ENCODE peak calls at places on chromosomes 2 and 18, in eight cellular contexts. One of them, this sample, is unnamed.

GRCh38 chr18:49764032-49764431 is 49.3 kb downstream of the ACAA2 start:
- DNase-seq in MM.1S: no peak
- DNase-seq in IMR-90: peak
- DNase-seq in WTC11: no peak
- DNase-seq in AG09309: no peak
- DNase-seq in right atrium auricular region: no peak
- DNase-seq in GM12865: no peak
- DNase-seq in PC-9: no peak
- DNase-seq in this sample: no peak

GRCh38 chr2:23327897-23328296 is 57.1 kb upstream of the KLHL29 start:
- DNase-seq in IMR-90: no peak
- DNase-seq in MM.1S: no peak
- DNase-seq in PC-9: no peak
- DNase-seq in AG09309: no peak
- DNase-seq in GM12865: no peak
- DNase-seq in WTC11: no peak
- DNase-seq in right atrium auricular region: no peak
- DNase-seq in this sample: no peak

GRCh38 chr2:58289029-58289428 is 47.9 kb upstream of the FANCL start:
- DNase-seq in WTC11: no peak
- DNase-seq in right atrium auricular region: no peak
- DNase-seq in IMR-90: peak
- DNase-seq in GM12865: no peak
- DNase-seq in AG09309: no peak
- DNase-seq in PC-9: no peak
- DNase-seq in MM.1S: no peak
- DNase-seq in this sample: no peak

GRCh38 chr2:27356056-27356381 is 545 bp downstream of the GTF3C2 start:
- DNase-seq in AG09309: no peak
- DNase-seq in MM.1S: no peak
- DNase-seq in right atrium auricular region: peak
- DNase-seq in GM12865: no peak
- DNase-seq in IMR-90: peak
- DNase-seq in WTC11: peak
- DNase-seq in PC-9: peak
- DNase-seq in this sample: no peak

GRCh38 chr2:69242651-69243051 is 144.4 kb downstream of the GFPT1 start:
- DNase-seq in GM12865: no peak
- DNase-seq in AG09309: peak
- DNase-seq in MM.1S: no peak
- DNase-seq in right atrium auricular region: no peak
- DNase-seq in WTC11: no peak
- DNase-seq in IMR-90: peak
- DNase-seq in PC-9: no peak
- DNase-seq in this sample: no peak

GRCh38 chr2:231900486-231900942 is 25.7 kb downstream of the NPPC start:
- DNase-seq in right atrium auricular region: peak
- DNase-seq in GM12865: peak
- DNase-seq in MM.1S: peak
- DNase-seq in IMR-90: peak
- DNase-seq in AG09309: no peak
- DNase-seq in WTC11: peak
- DNase-seq in PC-9: peak
- DNase-seq in this sample: peak

GRCh38 chr2:55165567-55165966 is 66.5 kb downstream of the CLHC1 start:
- DNase-seq in WTC11: no peak
- DNase-seq in IMR-90: peak
- DNase-seq in MM.1S: no peak
- DNase-seq in PC-9: peak
- DNase-seq in GM12865: no peak
- DNase-seq in AG09309: no peak
- DNase-seq in right atrium auricular region: no peak
- DNase-seq in this sample: no peak

GRCh38 chr2:100252811-100253698 is 69.2 kb downstream of the LONRF2 start:
- DNase-seq in IMR-90: no peak
- DNase-seq in PC-9: no peak
- DNase-seq in right atrium auricular region: no peak
- DNase-seq in MM.1S: no peak
- DNase-seq in WTC11: no peak
- DNase-seq in AG09309: no peak
- DNase-seq in GM12865: no peak
- DNase-seq in this sample: no peak

GRCh38 chr2:10534514-10535250 is 86.6 kb upstream of the ODC1 start:
- DNase-seq in PC-9: peak
- DNase-seq in AG09309: no peak
- DNase-seq in GM12865: no peak
- DNase-seq in IMR-90: peak
- DNase-seq in right atrium auricular region: no peak
- DNase-seq in WTC11: no peak
- DNase-seq in MM.1S: no peak
- DNase-seq in this sample: no peak

GRCh38 chr2:68272246-68272987 is 20.1 kb upstream of the PPP3R1 start:
- DNase-seq in MM.1S: no peak
- DNase-seq in right atrium auricular region: no peak
- DNase-seq in WTC11: no peak
- DNase-seq in GM12865: no peak
- DNase-seq in PC-9: no peak
- DNase-seq in AG09309: no peak
- DNase-seq in IMR-90: no peak
- DNase-seq in this sample: no peak

GRCh38 chr2:226799976-226800940 is 638 bp upstream of the IRS1 start:
- DNase-seq in PC-9: no peak
- DNase-seq in right atrium auricular region: peak
- DNase-seq in GM12865: no peak
- DNase-seq in IMR-90: peak
- DNase-seq in MM.1S: peak
- DNase-seq in WTC11: no peak
- DNase-seq in AG09309: no peak
- DNase-seq in this sample: no peak

GRCh38 chr2:119266091-119266589 is 42.5 kb downstream of the STEAP3 start:
- DNase-seq in MM.1S: no peak
- DNase-seq in AG09309: no peak
- DNase-seq in right atrium auricular region: no peak
- DNase-seq in IMR-90: no peak
- DNase-seq in PC-9: no peak
- DNase-seq in WTC11: no peak
- DNase-seq in GM12865: no peak
- DNase-seq in this sample: no peak

GRCh38 chr18:46718501-46719341 is 38.1 kb downstream of the ST8SIA5 start:
- DNase-seq in GM12865: no peak
- DNase-seq in WTC11: no peak
- DNase-seq in AG09309: peak
- DNase-seq in IMR-90: peak
- DNase-seq in right atrium auricular region: no peak
- DNase-seq in MM.1S: no peak
- DNase-seq in PC-9: no peak
- DNase-seq in this sample: no peak

GRCh38 chr2:197198890-197199289 is 111.7 kb downstream of the ANKRD44 start:
- DNase-seq in GM12865: peak
- DNase-seq in IMR-90: no peak
- DNase-seq in PC-9: no peak
- DNase-seq in MM.1S: peak
- DNase-seq in AG09309: no peak
- DNase-seq in right atrium auricular region: peak
- DNase-seq in WTC11: no peak
- DNase-seq in this sample: peak

GRCh38 chr18:6366776-6367175 is 47.9 kb downstream of the L3MBTL4 start:
- DNase-seq in IMR-90: no peak
- DNase-seq in PC-9: no peak
- DNase-seq in right atrium auricular region: no peak
- DNase-seq in MM.1S: no peak
- DNase-seq in GM12865: no peak
- DNase-seq in WTC11: no peak
- DNase-seq in AG09309: no peak
- DNase-seq in this sample: no peak

GRCh38 chr2:30686669-30687068 is 120.6 kb downstream of the CAPN13 start:
- DNase-seq in WTC11: no peak
- DNase-seq in IMR-90: no peak
- DNase-seq in PC-9: peak
- DNase-seq in MM.1S: no peak
- DNase-seq in AG09309: no peak
- DNase-seq in GM12865: no peak
- DNase-seq in right atrium auricular region: peak
- DNase-seq in this sample: no peak

GRCh38 chr2:30684546-30684945 is 122.7 kb downstream of the CAPN13 start:
- DNase-seq in IMR-90: no peak
- DNase-seq in MM.1S: no peak
- DNase-seq in WTC11: no peak
- DNase-seq in GM12865: no peak
- DNase-seq in AG09309: no peak
- DNase-seq in right atrium auricular region: no peak
- DNase-seq in PC-9: no peak
- DNase-seq in this sample: no peak

GRCh38 chr2:30684996-30685395 is 122.2 kb downstream of the CAPN13 start:
- DNase-seq in WTC11: no peak
- DNase-seq in IMR-90: no peak
- DNase-seq in PC-9: no peak
- DNase-seq in MM.1S: no peak
- DNase-seq in AG09309: no peak
- DNase-seq in right atrium auricular region: peak
- DNase-seq in GM12865: no peak
- DNase-seq in this sample: no peak

GRCh38 chr2:30684026-30684425 is 123.2 kb downstream of the CAPN13 start:
- DNase-seq in GM12865: no peak
- DNase-seq in WTC11: no peak
- DNase-seq in MM.1S: no peak
- DNase-seq in PC-9: no peak
- DNase-seq in right atrium auricular region: peak
- DNase-seq in IMR-90: no peak
- DNase-seq in AG09309: no peak
- DNase-seq in this sample: no peak

GRCh38 chr2:30686000-30686399 is 121.2 kb downstream of the CAPN13 start:
- DNase-seq in WTC11: peak
- DNase-seq in IMR-90: no peak
- DNase-seq in right atrium auricular region: peak
- DNase-seq in PC-9: peak
- DNase-seq in AG09309: no peak
- DNase-seq in GM12865: peak
- DNase-seq in MM.1S: no peak
- DNase-seq in this sample: no peak
- TF ChIP-seq CTCF in WTC11: no peak
- TF ChIP-seq CTCF in IMR-90: no peak
- TF ChIP-seq CTCF in right atrium auricular region: no peak
- TF ChIP-seq CTCF in PC-9: peak
- TF ChIP-seq CTCF in AG09309: peak
- TF ChIP-seq CTCF in GM12865: peak
- TF ChIP-seq CTCF in MM.1S: peak
- TF ChIP-seq CTCF in this sample: no peak

GRCh38 chr2:164917296-164917903 is 37.9 kb downstream of the SLC38A11 start:
- DNase-seq in right atrium auricular region: no peak
- DNase-seq in WTC11: peak
- DNase-seq in GM12865: no peak
- DNase-seq in IMR-90: peak
- DNase-seq in AG09309: no peak
- DNase-seq in MM.1S: no peak
- DNase-seq in PC-9: no peak
- DNase-seq in this sample: no peak
- TF ChIP-seq CTCF in right atrium auricular region: peak
- TF ChIP-seq CTCF in WTC11: peak
- TF ChIP-seq CTCF in GM12865: no peak
- TF ChIP-seq CTCF in IMR-90: peak
- TF ChIP-seq CTCF in AG09309: peak
- TF ChIP-seq CTCF in MM.1S: peak
- TF ChIP-seq CTCF in PC-9: peak
- TF ChIP-seq CTCF in this sample: no peak

GRCh38 chr2:211944572-211944971 is 594.0 kb downstream of the ERBB4 start:
- DNase-seq in GM12865: peak
- DNase-seq in IMR-90: no peak
- DNase-seq in AG09309: no peak
- DNase-seq in PC-9: no peak
- DNase-seq in right atrium auricular region: no peak
- DNase-seq in WTC11: peak
- DNase-seq in MM.1S: peak
- DNase-seq in this sample: no peak
- TF ChIP-seq CTCF in GM12865: no peak
- TF ChIP-seq CTCF in IMR-90: no peak
- TF ChIP-seq CTCF in AG09309: no peak
- TF ChIP-seq CTCF in PC-9: no peak
- TF ChIP-seq CTCF in right atrium auricular region: no peak
- TF ChIP-seq CTCF in WTC11: no peak
- TF ChIP-seq CTCF in MM.1S: peak
- TF ChIP-seq CTCF in this sample: no peak

GRCh38 chr2:101273045-101273444 is 20.4 kb downstream of the CNOT11 start:
- DNase-seq in AG09309: no peak
- DNase-seq in right atrium auricular region: no peak
- DNase-seq in WTC11: no peak
- DNase-seq in PC-9: no peak
- DNase-seq in MM.1S: no peak
- DNase-seq in GM12865: no peak
- DNase-seq in IMR-90: no peak
- DNase-seq in this sample: no peak
- TF ChIP-seq CTCF in AG09309: no peak
- TF ChIP-seq CTCF in right atrium auricular region: no peak
- TF ChIP-seq CTCF in WTC11: no peak
- TF ChIP-seq CTCF in PC-9: no peak
- TF ChIP-seq CTCF in MM.1S: no peak
- TF ChIP-seq CTCF in GM12865: no peak
- TF ChIP-seq CTCF in IMR-90: no peak
- TF ChIP-seq CTCF in this sample: no peak

DNA sequence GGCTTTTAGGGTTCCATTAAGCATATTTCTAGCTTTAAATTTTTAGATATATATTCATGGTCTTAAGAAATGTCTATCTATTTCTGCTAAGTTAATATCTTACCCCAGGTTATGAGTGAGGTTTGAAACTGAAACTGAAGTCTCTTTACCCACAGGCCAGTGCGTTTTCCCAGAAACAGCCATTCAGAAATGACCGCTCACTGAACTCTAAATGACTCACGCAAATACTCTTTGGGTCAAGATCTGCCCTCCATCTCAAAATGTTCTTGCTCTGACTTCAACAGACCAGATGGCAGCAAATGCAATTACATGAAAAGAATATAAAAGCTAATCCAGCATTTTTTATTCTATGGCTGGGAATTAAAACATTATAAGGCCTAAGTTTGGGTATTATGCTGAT is 315.2 kb downstream of the TDRD15 start:
- DNase-seq in MM.1S: no peak
- DNase-seq in AG09309: no peak
- DNase-seq in WTC11: no peak
- DNase-seq in PC-9: peak
- DNase-seq in GM12865: peak
- DNase-seq in IMR-90: peak
- DNase-seq in right atrium auricular region: no peak
- DNase-seq in this sample: no peak
- TF ChIP-seq CTCF in MM.1S: no peak
- TF ChIP-seq CTCF in AG09309: no peak
- TF ChIP-seq CTCF in WTC11: no peak
- TF ChIP-seq CTCF in PC-9: no peak
- TF ChIP-seq CTCF in GM12865: no peak
- TF ChIP-seq CTCF in IMR-90: no peak
- TF ChIP-seq CTCF in right atrium auricular region: no peak
- TF ChIP-seq CTCF in this sample: no peak

This sample was measured in GM10248.